ENCODE peak calls at places on chromosome 19, in four cellular contexts. Y is fibroblast of mammary gland, N is right lobe of liver, X is mesothelial cell of epicardium. J is an unnamed sample.
A peak's percentile ranks its signal among the peaks of the same experiment; 100 is the strongest.

GRCh38 chr19:1074512-1075283 is 7.7 kb downstream of the ARHGAP45 start:
- DNase-seq in Y (no peak), N (peak; percentile 83), X (no peak), J (no peak)

GRCh38 chr19:53865918-53866696 is 1.6 kb upstream of the MYADM start:
- DNase-seq in Y (peak; percentile 45), N (no peak), X (no peak), J (peak; percentile 54)

GRCh38 chr19:8096071-8096470 is 43.5 kb downstream of the CCL25 start:
- DNase-seq in Y (no peak), N (no peak), X (no peak), J (no peak)

GRCh38 chr19:15330801-15331418 is 1.4 kb downstream of the BRD4 start:
- DNase-seq in Y (peak; percentile 74), N (no peak), X (no peak), J (peak; percentile 85)

GRCh38 chr19:27691991-27692390 is 1521.0 kb downstream of the UQCRFS1 start:
- DNase-seq in Y (no peak), N (no peak), X (no peak), J (no peak)

GRCh38 chr19:42596391-42597071 is 1.8 kb upstream of the CEACAM8 start:
- DNase-seq in Y (peak; percentile 5), N (peak; percentile 60), X (no peak), J (peak; percentile 15)

GRCh38 chr19:56705939-56706338 is 34.4 kb upstream of the ZNF835 start:
- DNase-seq in Y (no peak), N (no peak), X (no peak), J (no peak)

GRCh38 chr19:8468761-8469458 is 24.1 kb downstream of the HNRNPM start:
- DNase-seq in Y (peak; percentile 69), N (no peak), X (no peak), J (no peak)

GRCh38 chr19:33690461-33691427 is 69.0 kb downstream of the CHST8 start:
- DNase-seq in Y (no peak), N (peak; percentile 35), X (no peak), J (no peak)

GRCh38 chr19:10142701-10143375 is 23.1 kb upstream of the EIF3G start:
- DNase-seq in Y (no peak), N (no peak), X (no peak), J (no peak)

GRCh38 chr19:8576273-8576993 is 809 bp downstream of the MYO1F start:
- DNase-seq in Y (no peak), N (peak; percentile 47), X (no peak), J (no peak)

GRCh38 chr19:28701491-28701890 is 511.5 kb downstream of the UQCRFS1 start:
- DNase-seq in Y (peak; percentile 6), N (no peak), X (no peak), J (no peak)

GRCh38 chr19:2422951-2423880 is 4.2 kb downstream of the TIMM13 start:
- DNase-seq in Y (no peak), N (no peak), X (no peak), J (no peak)

GRCh38 chr19:30425885-30426838 is 54.0 kb downstream of the ZNF536 start:
- DNase-seq in Y (no peak), N (no peak), X (no peak), J (no peak)
- TF ChIP-seq CTCF in Y (no peak), N (no peak), X (no peak), J (no peak)

GRCh38 chr19:40741527-40742390 is 8.5 kb downstream of the ACTMAP start:
- DNase-seq in Y (no peak), N (no peak), X (no peak), J (peak; percentile 72)
- TF ChIP-seq CTCF in Y (no peak), N (no peak), X (no peak), J (no peak)

GRCh38 chr19:18281082-18282020 is at the start of gene JUND:
- DNase-seq in Y (peak; percentile 96), N (peak; percentile 98), X (peak; percentile 99), J (peak; percentile 99)
- TF ChIP-seq CTCF in Y (no peak), N (no peak), X (no peak), J (no peak)

GRCh38 chr19:51664997-51665396 is 18.4 kb upstream of the SIGLEC14 start:
- DNase-seq in Y (peak; percentile 37), N (no peak), X (no peak), J (peak; percentile 11)
- TF ChIP-seq CTCF in Y (peak; percentile 46), N (no peak), X (no peak), J (peak; percentile 35)

GRCh38 chr19:38735257-38735686 is 9.0 kb downstream of the CAPN12 start:
- DNase-seq in Y (no peak), N (peak; percentile 56), X (no peak), J (peak; percentile 62)

GRCh38 chr19:38734426-38735256 is 9.6 kb downstream of the CAPN12 start:
- DNase-seq in Y (no peak), N (peak; percentile 48), X (no peak), J (peak; percentile 52)

GRCh38 chr19:38737297-38737865 is 6.9 kb downstream of the CAPN12 start:
- DNase-seq in Y (no peak), N (peak; percentile 53), X (no peak), J (no peak)

GRCh38 chr19:38736413-38737280 is 7.6 kb downstream of the CAPN12 start:
- DNase-seq in Y (peak; percentile 12), N (peak; percentile 83), X (no peak), J (peak; percentile 89)

DNA sequence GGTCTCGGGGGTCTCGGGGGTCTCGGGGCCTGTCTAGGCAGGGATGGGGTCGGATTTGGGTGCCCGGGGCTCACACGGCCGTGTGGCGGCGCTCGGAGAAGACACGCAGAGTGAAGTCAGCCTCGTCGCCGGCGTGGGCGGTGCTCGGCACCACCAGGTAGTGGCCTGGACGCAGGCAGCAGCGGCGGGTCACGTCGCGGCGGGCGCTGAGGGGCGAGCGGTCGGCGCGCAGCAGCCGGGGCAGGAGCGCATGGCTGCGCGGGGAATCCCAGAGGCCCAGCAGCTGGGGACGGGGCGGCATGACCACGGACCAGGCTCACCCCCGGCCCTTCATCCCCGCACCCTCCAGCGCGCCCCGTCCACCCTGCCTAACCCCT is 8.2 kb downstream of the CAPN12 start:
- DNase-seq in Y (peak; percentile 15), N (peak; percentile 67), X (no peak), J (peak; percentile 65)
- TF ChIP-seq CTCF in Y (no peak), N (no peak), X (no peak), J (no peak)

DNA sequence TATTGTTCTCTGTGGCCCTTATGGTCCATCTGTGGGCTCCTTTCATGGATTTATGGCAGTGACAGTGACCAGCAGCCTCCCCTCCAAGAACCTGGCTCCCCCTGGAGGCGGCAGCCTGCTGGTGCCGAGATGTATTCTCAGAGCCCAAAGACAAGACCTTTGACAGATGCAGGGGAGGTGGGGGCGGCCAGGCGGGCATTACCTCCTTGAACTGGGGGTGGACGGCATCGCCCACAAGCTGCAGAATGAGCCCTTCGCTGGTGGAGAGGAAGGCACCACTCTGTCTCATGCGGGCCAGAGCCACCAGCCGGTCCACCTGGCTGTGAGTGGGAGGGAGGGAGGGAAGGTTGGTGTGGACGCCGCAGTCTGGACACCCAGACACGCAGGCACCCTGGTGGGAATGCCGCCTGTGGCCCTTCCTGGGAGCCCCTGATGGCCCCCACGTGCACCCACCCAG is 6.6 kb downstream of the ISOC2 start:
- DNase-seq in Y (peak; percentile 43), N (no peak), X (no peak), J (peak; percentile 59)
- TF ChIP-seq CTCF in Y (peak; percentile 70), N (peak; percentile 33), X (peak; percentile 40), J (peak; percentile 82)

DNA sequence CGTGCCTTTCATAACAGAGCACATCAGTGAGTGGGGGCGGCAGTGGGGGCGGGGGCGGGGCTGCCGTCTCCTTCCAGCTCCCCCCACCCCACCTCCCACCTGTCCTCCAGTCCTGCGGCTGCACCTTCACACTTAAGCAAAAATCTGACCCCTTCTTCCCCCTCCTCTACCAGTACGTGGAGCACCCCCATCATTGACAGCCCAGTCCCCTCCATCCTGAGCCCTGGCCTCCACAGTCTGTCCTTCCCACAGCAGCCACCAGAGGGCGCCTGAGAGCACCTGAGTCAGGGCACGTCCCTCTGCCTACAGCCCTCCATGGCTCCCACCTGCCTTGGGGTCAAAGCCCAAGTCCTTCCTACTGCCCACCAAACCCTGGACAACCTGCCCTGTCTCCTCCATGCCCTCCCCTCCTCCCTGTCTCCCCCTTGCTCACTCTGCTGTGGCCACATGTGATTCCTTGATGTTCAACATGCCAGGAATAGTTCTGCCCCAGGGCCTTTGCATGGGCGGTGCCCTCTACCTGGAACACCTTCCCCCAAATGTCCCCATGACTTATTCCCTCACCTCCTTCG is 4.0 kb downstream of the EBI3 start:
- DNase-seq in Y (peak; percentile 25), N (no peak), X (no peak), J (peak; percentile 24)
- TF ChIP-seq CTCF in Y (peak; percentile 64), N (peak; percentile 46), X (peak; percentile 51), J (peak; percentile 70)

DNA sequence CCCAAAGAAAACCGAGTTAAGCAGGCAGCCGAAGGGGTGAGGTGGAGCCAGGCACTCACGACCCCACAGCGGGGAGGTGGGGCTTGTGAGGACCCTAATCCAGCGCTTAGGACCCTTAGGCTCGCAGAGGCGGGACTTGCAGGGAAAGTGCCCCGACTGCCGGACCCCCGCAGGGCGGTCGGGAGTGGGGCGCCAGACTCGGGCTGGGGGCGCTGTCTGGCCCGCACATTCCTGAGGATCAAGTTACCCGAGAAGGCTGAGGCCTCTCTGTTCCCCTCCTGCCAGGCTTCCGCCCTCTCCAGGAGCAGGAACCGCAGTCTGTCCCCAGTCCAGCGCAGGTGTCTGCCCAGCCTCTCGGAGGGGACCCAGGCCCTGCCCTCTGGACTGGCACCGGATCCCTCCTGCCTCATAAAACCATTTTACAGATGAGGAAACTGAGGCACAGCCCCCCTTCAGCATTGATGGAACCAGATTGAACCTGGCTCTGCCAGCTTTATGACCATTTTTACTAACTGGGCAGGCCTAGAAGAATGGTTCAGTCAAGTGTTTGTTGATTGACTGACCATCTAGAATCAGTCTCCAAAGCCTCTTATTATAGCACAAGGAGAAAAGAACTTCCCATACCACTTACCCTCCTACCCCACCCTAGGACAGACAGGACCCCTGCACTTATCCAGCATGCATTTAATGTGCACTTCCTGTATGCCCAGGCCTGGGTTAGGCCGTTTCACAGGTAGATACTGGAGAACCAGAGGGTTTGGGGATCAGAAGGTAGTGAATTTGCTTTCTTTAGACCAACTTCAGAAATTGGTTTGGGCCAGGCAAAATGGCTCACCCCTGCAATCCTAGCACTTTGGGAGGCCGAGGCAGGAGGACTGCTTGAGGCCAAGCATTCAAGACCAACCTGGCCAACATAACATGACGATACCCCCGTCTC is 6.7 kb upstream of the JUND start:
- DNase-seq in Y (no peak), N (no peak), X (no peak), J (no peak)
- TF ChIP-seq CTCF in Y (no peak), N (no peak), X (no peak), J (no peak)

GRCh38 chr19:35437152-35437951 is 10.7 kb upstream of the FFAR2 start:
- DNase-seq in Y (no peak), N (no peak), X (no peak), J (no peak)
- TF ChIP-seq CTCF in Y (no peak), N (no peak), X (no peak), J (no peak)

GRCh38 chr19:51394045-51394836 is 3.9 kb upstream of the C19orf84 start:
- DNase-seq in Y (peak; percentile 100), N (peak; percentile 94), X (peak; percentile 78), J (peak; percentile 97)
- TF ChIP-seq CTCF in Y (peak; percentile 18), N (no peak), X (no peak), J (peak; percentile 27)